ENCODE peak calls at places on chromosome 13, in four cellular contexts. One of them, this sample, is unnamed.

GRCh38 chr13:44806841-44807240 is 182.4 kb downstream of the NUFIP1 start:
- DNase-seq in GM23248: no peak
- DNase-seq in GM23338: no peak
- DNase-seq in hepatocyte: no peak
- DNase-seq in this sample: no peak

GRCh38 chr13:91632071-91632470 is 233.7 kb downstream of the GPC5 start:
- DNase-seq in GM23338: no peak
- DNase-seq in GM23248: peak; percentile 3
- DNase-seq in hepatocyte: no peak
- DNase-seq in this sample: peak; percentile 18

GRCh38 chr13:101258071-101258470 is 158.2 kb downstream of the NALCN start:
- DNase-seq in GM23248: peak; percentile 94
- DNase-seq in hepatocyte: peak; percentile 5
- DNase-seq in GM23338: peak; percentile 22
- DNase-seq in this sample: peak; percentile 90

GRCh38 chr13:74920361-74920760 is 561.6 kb downstream of the TBC1D4 start:
- DNase-seq in GM23338: no peak
- DNase-seq in GM23248: no peak
- DNase-seq in hepatocyte: no peak
- DNase-seq in this sample: no peak

GRCh38 chr13:83634601-83635000 is 247.7 kb downstream of the SLITRK1 start:
- DNase-seq in hepatocyte: no peak
- DNase-seq in GM23338: no peak
- DNase-seq in GM23248: no peak
- DNase-seq in this sample: no peak

GRCh38 chr13:22055259-22055658 is 384.4 kb downstream of the FGF9 start:
- DNase-seq in GM23338: peak; percentile 43
- DNase-seq in hepatocyte: no peak
- DNase-seq in GM23248: no peak
- DNase-seq in this sample: no peak

GRCh38 chr13:75357576-75358295 is 124.2 kb downstream of the TBC1D4 start:
- DNase-seq in GM23338: peak; percentile 83
- DNase-seq in GM23248: peak; percentile 78
- DNase-seq in hepatocyte: peak; percentile 46
- DNase-seq in this sample: peak; percentile 76

GRCh38 chr13:58823701-58824100 is 1192.2 kb downstream of the PCDH17 start:
- DNase-seq in hepatocyte: no peak
- DNase-seq in GM23248: no peak
- DNase-seq in GM23338: no peak
- DNase-seq in this sample: no peak

GRCh38 chr13:71240906-71241305 is 626.1 kb downstream of the DACH1 start:
- DNase-seq in GM23248: no peak
- DNase-seq in hepatocyte: peak; percentile 24
- DNase-seq in GM23338: peak; percentile 12
- DNase-seq in this sample: peak; percentile 35

GRCh38 chr13:45595968-45596367 is 19.6 kb downstream of the ERICH6B start:
- DNase-seq in hepatocyte: no peak
- DNase-seq in GM23338: peak; percentile 30
- DNase-seq in GM23248: peak; percentile 15
- DNase-seq in this sample: no peak

GRCh38 chr13:100275746-100276145 is 186.9 kb downstream of the PCCA start:
- DNase-seq in GM23338: no peak
- DNase-seq in GM23248: peak; percentile 10
- DNase-seq in hepatocyte: no peak
- DNase-seq in this sample: peak; percentile 68

GRCh38 chr13:111484129-111484925 is 163.9 kb downstream of the TEX29 start:
- DNase-seq in GM23338: no peak
- DNase-seq in GM23248: no peak
- DNase-seq in hepatocyte: no peak
- DNase-seq in this sample: no peak

GRCh38 chr13:32428581-32429072 is 697 bp upstream of the N4BP2L1 start:
- DNase-seq in hepatocyte: no peak
- DNase-seq in GM23248: peak; percentile 22
- DNase-seq in GM23338: no peak
- DNase-seq in this sample: no peak

GRCh38 chr13:88014527-88014926 is 343.4 kb downstream of the SLITRK5 start:
- DNase-seq in GM23338: no peak
- DNase-seq in hepatocyte: no peak
- DNase-seq in GM23248: no peak
- DNase-seq in this sample: no peak

GRCh38 chr13:35866801-35867200 is 264.4 kb downstream of the DCLK1 start:
- DNase-seq in GM23248: no peak
- DNase-seq in hepatocyte: no peak
- DNase-seq in GM23338: no peak
- DNase-seq in this sample: no peak

GRCh38 chr13:76884571-76885202 is 1.5 kb downstream of the KCTD12 start:
- DNase-seq in GM23338: no peak
- DNase-seq in hepatocyte: peak; percentile 29
- DNase-seq in GM23248: peak; percentile 69
- DNase-seq in this sample: peak; percentile 16

GRCh38 chr13:112052213-112052612 is 14.7 kb upstream of the SOX1 start:
- DNase-seq in GM23248: no peak
- DNase-seq in hepatocyte: no peak
- DNase-seq in GM23338: no peak
- DNase-seq in this sample: no peak

GRCh38 chr13:21316376-21316775 is 139.9 kb downstream of the MRPL57 start:
- DNase-seq in GM23338: no peak
- DNase-seq in hepatocyte: no peak
- DNase-seq in GM23248: no peak
- DNase-seq in this sample: no peak

GRCh38 chr13:72540818-72541217 is 186.6 kb downstream of the MZT1 start:
- DNase-seq in hepatocyte: no peak
- DNase-seq in GM23248: no peak
- DNase-seq in GM23338: no peak
- DNase-seq in this sample: no peak

DNA sequence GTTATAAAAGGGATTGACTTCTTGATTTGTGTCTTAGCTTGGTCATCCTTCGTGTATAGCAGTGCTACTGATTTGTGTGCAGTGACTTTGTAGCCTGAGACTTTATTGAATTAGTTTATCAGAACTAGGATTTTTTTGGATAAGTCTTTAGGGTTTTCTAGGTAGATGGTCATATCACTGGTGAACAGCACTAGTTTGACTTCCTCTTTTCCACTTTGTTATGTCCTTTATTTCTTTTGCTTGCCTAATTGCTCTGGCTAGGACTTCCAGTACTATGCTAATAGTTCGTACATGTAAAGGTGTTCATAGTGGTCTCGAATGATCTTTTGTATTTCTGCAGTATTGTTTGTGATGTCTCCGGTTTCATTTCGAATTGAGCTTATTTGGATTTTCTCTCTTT is 145.4 kb downstream of the DNAJC3 start:
- DNase-seq in GM23338: no peak
- DNase-seq in hepatocyte: no peak
- DNase-seq in GM23248: no peak
- DNase-seq in this sample: no peak
- H3K9me2 ChIP-seq in GM23338: no peaks in the 10 kb centered on the region
- H3K9me2 ChIP-seq in hepatocyte: no peaks in the 10 kb centered on the region
- H3K9me2 ChIP-seq in GM23248: no peaks in the 10 kb centered on the region
- H3K9me2 ChIP-seq in this sample: no peaks in the 10 kb centered on the region

GRCh38 chr13:50129923-50130685 is 114.9 kb downstream of the KCNRG start:
- DNase-seq in GM23338: peak; percentile 73
- DNase-seq in hepatocyte: peak; percentile 42
- DNase-seq in GM23248: peak; percentile 78
- DNase-seq in this sample: peak; percentile 13

GRCh38 chr13:50130686-50131051 is 115.4 kb downstream of the KCNRG start:
- DNase-seq in hepatocyte: peak; percentile 22
- DNase-seq in GM23338: peak; percentile 44
- DNase-seq in GM23248: peak; percentile 79
- DNase-seq in this sample: peak; percentile 21

GRCh38 chr13:50127726-50128291 is 112.6 kb downstream of the KCNRG start:
- DNase-seq in GM23248: no peak
- DNase-seq in hepatocyte: peak; percentile 43
- DNase-seq in GM23338: peak; percentile 77
- DNase-seq in this sample: no peak

GRCh38 chr13:50128406-50129048 is 113.3 kb downstream of the KCNRG start:
- DNase-seq in hepatocyte: no peak
- DNase-seq in GM23338: peak; percentile 59
- DNase-seq in GM23248: no peak
- DNase-seq in this sample: no peak

DNA sequence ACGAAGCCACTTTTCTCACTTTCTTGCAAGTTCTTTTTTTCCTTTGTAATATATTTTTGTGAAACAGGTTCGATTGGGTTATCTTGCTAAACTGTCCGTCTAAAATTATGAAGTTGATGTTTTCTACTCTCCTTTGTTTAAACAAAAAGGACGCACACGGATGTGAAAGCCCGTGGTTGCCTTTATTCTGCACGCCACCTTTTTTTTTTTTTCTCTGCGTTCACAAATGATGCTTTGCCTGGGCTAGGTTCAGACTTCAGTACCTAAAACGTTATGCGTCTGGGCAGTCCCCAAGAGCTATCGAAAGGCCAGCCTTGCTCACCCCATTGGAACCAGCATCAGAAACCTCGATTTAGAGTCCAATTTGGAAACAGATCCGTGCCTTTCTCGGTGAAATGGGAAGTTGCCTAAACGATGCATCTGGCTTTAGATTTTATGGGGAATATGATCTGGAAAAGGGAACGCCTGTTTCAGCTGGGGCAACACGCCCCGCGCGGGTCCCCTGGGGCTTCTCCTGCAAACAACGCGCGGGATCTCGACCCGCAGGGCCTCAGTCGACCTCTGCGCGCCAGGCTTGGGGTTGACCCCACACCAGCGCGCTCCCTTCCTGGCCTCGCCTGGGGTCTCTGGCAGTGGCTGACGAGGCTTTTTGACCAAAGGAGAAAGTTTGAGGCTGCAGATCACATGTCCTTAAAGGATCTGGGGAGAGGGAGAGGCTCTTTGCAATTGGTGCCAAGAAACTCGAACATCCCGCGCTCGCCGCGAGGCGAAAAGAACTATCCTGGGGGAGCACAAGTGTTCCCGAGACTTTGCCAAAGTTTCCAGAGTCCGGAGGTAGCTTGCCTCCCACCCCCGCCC is 114.0 kb downstream of the KCNRG start:
- DNase-seq in GM23338: peak; percentile 58
- DNase-seq in hepatocyte: no peak
- DNase-seq in GM23248: no peak
- DNase-seq in this sample: no peak
- TF ChIP-seq EZH2 in GM23338: peak; percentile 66
- TF ChIP-seq EZH2 in hepatocyte: no peak
- TF ChIP-seq EZH2 in GM23248: no peak
- TF ChIP-seq EZH2 in this sample: no peak

DNA sequence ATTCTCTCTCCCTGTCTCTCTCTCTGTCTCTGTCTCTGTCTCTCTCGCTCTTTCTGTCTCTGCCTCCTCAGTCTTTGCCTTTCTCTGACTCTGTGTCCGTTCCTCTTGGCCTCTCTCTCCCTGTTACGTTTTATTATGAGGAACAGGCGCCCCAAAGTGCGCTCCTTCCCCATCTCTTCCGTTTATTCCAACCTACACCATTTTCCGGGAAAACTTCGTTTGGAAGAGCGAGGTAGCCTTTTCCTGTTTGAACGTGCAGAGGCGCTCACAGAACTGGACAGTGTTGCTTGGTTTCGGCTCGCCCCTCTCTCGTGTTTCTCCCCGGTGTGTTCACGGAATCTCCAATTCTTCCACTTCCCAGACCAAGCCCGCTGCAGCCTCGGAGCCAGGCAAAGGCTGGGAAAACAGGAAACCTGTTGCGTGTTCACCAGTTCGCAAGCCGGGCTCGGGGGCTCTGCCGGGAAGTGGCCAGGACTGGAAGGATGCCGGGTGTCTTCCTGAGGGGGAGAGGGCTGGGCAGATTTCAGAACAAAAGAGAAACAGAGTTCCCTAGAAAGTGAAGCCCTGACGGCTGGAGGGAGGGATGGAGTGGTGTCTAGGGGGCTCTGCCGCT is 605 bp downstream of the TMEM255B start:
- DNase-seq in GM23248: peak; percentile 45
- DNase-seq in GM23338: peak; percentile 31
- DNase-seq in hepatocyte: no peak
- DNase-seq in this sample: peak; percentile 25
- H3K4me3 ChIP-seq in GM23248: peak overlapping the region; percentile 81
- H3K4me3 ChIP-seq in GM23338: peak overlapping the region; percentile 88
- H3K4me3 ChIP-seq in hepatocyte: peak overlapping the region; percentile 71
- H3K4me3 ChIP-seq in this sample: peak overlapping the region; percentile 97

DNA sequence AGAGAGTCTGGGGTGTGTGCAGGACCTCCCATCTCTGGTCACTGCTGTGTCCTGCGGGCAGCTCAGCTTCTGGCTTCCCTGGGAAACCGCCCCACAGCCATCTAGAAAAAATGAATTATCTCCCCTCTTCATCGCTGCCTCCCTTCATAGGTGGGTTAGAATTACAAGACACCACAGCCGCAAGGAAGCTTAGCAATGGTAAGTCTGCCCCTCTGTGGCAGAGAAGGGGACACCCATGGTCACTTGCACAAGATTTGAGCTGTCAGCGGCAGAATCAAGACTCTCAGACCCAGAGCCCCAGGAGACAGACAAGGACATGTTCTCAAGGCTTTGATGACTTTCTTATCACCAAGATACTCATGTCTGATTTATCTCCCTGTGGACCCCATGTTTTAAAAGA is 110.8 kb upstream of the PABPC3 start:
- DNase-seq in GM23248: no peak
- DNase-seq in GM23338: peak; percentile 50
- DNase-seq in hepatocyte: no peak
- DNase-seq in this sample: no peak
- H3K9me2 ChIP-seq in GM23248: no peaks in the 10 kb centered on the region
- H3K9me2 ChIP-seq in GM23338: no peaks in the 10 kb centered on the region
- H3K9me2 ChIP-seq in hepatocyte: no peaks in the 10 kb centered on the region
- H3K9me2 ChIP-seq in this sample: no peaks in the 10 kb centered on the region

DNA sequence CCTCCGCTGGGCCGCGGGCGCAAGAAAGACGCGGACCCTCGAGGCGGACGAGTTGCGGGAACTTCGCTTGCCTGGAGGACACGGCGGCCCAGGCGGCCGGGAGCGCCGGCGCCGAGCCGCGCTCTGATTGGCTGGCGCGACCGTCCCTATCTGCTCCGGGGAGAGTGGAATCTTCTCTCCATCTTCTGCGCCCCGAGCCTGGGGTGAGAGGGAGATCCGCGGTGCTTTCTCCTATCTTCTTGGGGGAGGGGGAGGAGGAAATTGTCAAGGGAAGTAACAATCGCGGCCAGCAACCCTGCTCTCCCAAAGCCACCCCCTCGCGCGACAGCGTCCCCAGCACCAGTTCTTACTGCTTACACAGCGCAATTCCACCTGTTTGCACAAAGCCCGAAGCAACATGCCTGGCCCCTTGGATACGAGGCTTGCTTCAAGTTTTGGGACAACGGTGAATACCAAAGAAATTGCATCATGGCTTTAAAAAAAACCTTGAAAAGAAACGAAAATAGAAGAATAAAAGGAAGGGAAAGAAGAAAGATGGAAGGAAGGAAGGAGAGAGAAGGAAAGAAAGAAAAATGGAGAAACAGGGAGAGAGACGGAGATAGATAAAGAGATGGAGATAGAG is 4.8 kb downstream of the SOX21 start:
- DNase-seq in hepatocyte: no peak
- DNase-seq in GM23338: peak; percentile 70
- DNase-seq in GM23248: no peak
- DNase-seq in this sample: no peak
- TF ChIP-seq EZH2 in hepatocyte: peak; percentile 90
- TF ChIP-seq EZH2 in GM23338: peak; percentile 46
- TF ChIP-seq EZH2 in GM23248: no peak
- TF ChIP-seq EZH2 in this sample: no peak

GRCh38 chr13:26476744-26477129 is 80.7 kb upstream of the WASF3 start:
- DNase-seq in hepatocyte: no peak
- DNase-seq in GM23338: no peak
- DNase-seq in GM23248: no peak
- DNase-seq in this sample: no peak
- H3K4me3 ChIP-seq in hepatocyte: no peak overlapping the region
- H3K4me3 ChIP-seq in GM23338: peak overlapping the region; percentile 47
- H3K4me3 ChIP-seq in GM23248: peak overlapping the region; percentile 59
- H3K4me3 ChIP-seq in this sample: no peak overlapping the region

GRCh38 chr13:51913421-51914136 is 51.8 kb downstream of the CCDC70 start:
- DNase-seq in hepatocyte: no peak
- DNase-seq in GM23248: no peak
- DNase-seq in GM23338: peak; percentile 72
- DNase-seq in this sample: no peak
- H3K9me2 ChIP-seq in hepatocyte: no peaks in the 10 kb centered on the region
- H3K9me2 ChIP-seq in GM23248: no peaks in the 10 kb centered on the region
- H3K9me2 ChIP-seq in GM23338: no peaks in the 10 kb centered on the region
- H3K9me2 ChIP-seq in this sample: no peaks in the 10 kb centered on the region